ENCODE peak calls at places on chromosome 13, in seven cellular contexts. Z, X, O, T, N, P and S are unnamed samples.

GRCh38 chr13:59303433-59303832 is 860.3 kb downstream of the DIAPH3 start:
- DNase-seq in Z (no peak), O (no peak), P (no peak), X (no peak), N (no peak), T (no peak), S (no peak)

GRCh38 chr13:36062249-36062648 is 68.9 kb downstream of the DCLK1 start:
- DNase-seq in T (no peak), Z (no peak), N (no peak), X (no peak), P (no peak), O (no peak), S (no peak)

GRCh38 chr13:102571075-102571474 is 25.7 kb upstream of the TPP2 start:
- DNase-seq in O (no peak), N (peak; percentile 25), X (no peak), P (no peak), T (no peak), Z (peak; percentile 10), S (no peak)

GRCh38 chr13:99976502-99977115 is 5.0 kb upstream of the ZIC2 start:
- DNase-seq in Z (no peak), P (no peak), X (no peak), O (no peak), N (no peak), T (no peak), S (no peak)

GRCh38 chr13:46077260-46077659 is 24.7 kb upstream of the ZC3H13 start:
- DNase-seq in X (no peak), T (no peak), O (no peak), P (no peak), N (no peak), Z (no peak), S (no peak)

GRCh38 chr13:44271915-44272341 is 101.7 kb upstream of the SERP2 start:
- DNase-seq in T (no peak), O (no peak), P (no peak), X (no peak), Z (peak; percentile 49), N (no peak), S (no peak)

GRCh38 chr13:37403776-37404497 is 194.6 kb downstream of the POSTN start:
- DNase-seq in X (no peak), T (peak; percentile 87), O (no peak), P (no peak), Z (no peak), N (no peak), S (no peak)

GRCh38 chr13:99322297-99323103 is 15.3 kb upstream of the GPR183 start:
- DNase-seq in N (no peak), P (no peak), Z (no peak), X (peak; percentile 61), T (peak; percentile 77), O (no peak), S (no peak)

GRCh38 chr13:69793803-69794453 is 313.7 kb upstream of the ATXN8OS start:
- DNase-seq in Z (no peak), P (no peak), N (no peak), T (no peak), X (no peak), O (no peak), S (no peak)

GRCh38 chr13:20518652-20519051 is 7.0 kb downstream of the CRYL1 start:
- DNase-seq in X (no peak), N (no peak), Z (no peak), O (no peak), P (no peak), T (no peak), S (no peak)

GRCh38 chr13:109778102-109778542 is 8.3 kb downstream of the IRS2 start:
- DNase-seq in P (no peak), X (peak; percentile 64), O (peak; percentile 33), T (no peak), Z (no peak), N (no peak), S (no peak)

GRCh38 chr13:99281811-99282263 is 23.7 kb upstream of the GPR18 start:
- DNase-seq in X (no peak), P (no peak), O (peak; percentile 62), T (no peak), Z (no peak), N (no peak), S (peak; percentile 92)

GRCh38 chr13:35210234-35210633 is 266.3 kb downstream of the MAB21L1 start:
- DNase-seq in Z (no peak), X (no peak), T (no peak), N (no peak), O (no peak), P (no peak), S (no peak)

GRCh38 chr13:47999973-48000372 is 1.1 kb downstream of the SUCLA2 start:
- DNase-seq in P (no peak), X (no peak), Z (no peak), T (no peak), O (no peak), N (no peak), S (no peak)

GRCh38 chr13:39566216-39566869 is 36.6 kb downstream of the LHFPL6 start:
- DNase-seq in P (peak; percentile 17), T (no peak), X (peak; percentile 65), Z (no peak), O (no peak), N (no peak), S (no peak)

GRCh38 chr13:111017755-111018487 is 97.2 kb upstream of the ARHGEF7 start:
- DNase-seq in Z (no peak), P (no peak), O (no peak), T (no peak), X (no peak), N (no peak), S (no peak)

GRCh38 chr13:112875627-112876026 is 93.4 kb upstream of the MCF2L start:
- DNase-seq in P (no peak), O (no peak), N (no peak), T (no peak), Z (no peak), X (no peak), S (peak; percentile 15)

GRCh38 chr13:83895994-83896580 is 13.8 kb upstream of the SLITRK1 start:
- DNase-seq in X (peak; percentile 95), Z (no peak), P (peak; percentile 65), T (peak; percentile 31), N (no peak), O (no peak), S (no peak)

GRCh38 chr13:27979001-27979643 is 9.4 kb downstream of the URAD start:
- DNase-seq in O (peak; percentile 42), T (no peak), X (no peak), Z (no peak), P (no peak), N (no peak), S (peak; percentile 20)

GRCh38 chr13:111204438-111205177 is 89.5 kb downstream of the ARHGEF7 start:
- DNase-seq in X (peak; percentile 39), O (no peak), T (peak; percentile 66), N (peak; percentile 47), P (no peak), Z (no peak), S (no peak)

GRCh38 chr13:21318891-21319532 is 140.1 kb downstream of the ZDHHC20 start:
- DNase-seq in O (no peak), T (no peak), P (no peak), N (no peak), Z (no peak), X (no peak), S (no peak)

GRCh38 chr13:91078093-91078679 is 269.3 kb upstream of the MIR17HG start:
- DNase-seq in N (peak; percentile 15), Z (peak; percentile 44), P (no peak), T (no peak), O (no peak), X (peak; percentile 18), S (no peak)

GRCh38 chr13:52195052-52195837 is 35.8 kb upstream of the NEK3 start:
- DNase-seq in P (no peak), Z (no peak), O (peak; percentile 79), X (peak; percentile 79), T (peak; percentile 36), N (no peak), S (peak; percentile 79)
- TF ChIP-seq CTCF in P (no peak), Z (peak; percentile 30), O (no peak), X (peak; percentile 58), T (peak; percentile 13), N (no peak), S (no peak)

GRCh38 chr13:34151885-34152284 is 333.9 kb downstream of the RFC3 start:
- DNase-seq in P (no peak), N (no peak), O (no peak), Z (no peak), X (peak; percentile 22), T (no peak), S (no peak)

GRCh38 chr13:34155931-34156607 is 338.1 kb downstream of the RFC3 start:
- DNase-seq in N (peak; percentile 8), O (no peak), Z (no peak), T (peak; percentile 56), X (peak; percentile 77), P (no peak), S (no peak)

GRCh38 chr13:34153428-34154180 is 335.7 kb downstream of the RFC3 start:
- DNase-seq in Z (peak; percentile 30), P (no peak), N (no peak), T (no peak), O (no peak), X (no peak), S (no peak)

GRCh38 chr13:34152996-34153395 is 335.0 kb downstream of the RFC3 start:
- DNase-seq in O (no peak), T (no peak), N (no peak), Z (no peak), P (no peak), X (peak; percentile 42), S (no peak)

GRCh38 chr13:34152409-34152808 is 334.5 kb downstream of the RFC3 start:
- DNase-seq in N (no peak), Z (no peak), P (no peak), X (peak; percentile 51), T (no peak), O (no peak), S (no peak)
- TF ChIP-seq CTCF in N (no peak), Z (no peak), P (no peak), X (no peak), T (no peak), O (no peak), S (no peak)

DNA sequence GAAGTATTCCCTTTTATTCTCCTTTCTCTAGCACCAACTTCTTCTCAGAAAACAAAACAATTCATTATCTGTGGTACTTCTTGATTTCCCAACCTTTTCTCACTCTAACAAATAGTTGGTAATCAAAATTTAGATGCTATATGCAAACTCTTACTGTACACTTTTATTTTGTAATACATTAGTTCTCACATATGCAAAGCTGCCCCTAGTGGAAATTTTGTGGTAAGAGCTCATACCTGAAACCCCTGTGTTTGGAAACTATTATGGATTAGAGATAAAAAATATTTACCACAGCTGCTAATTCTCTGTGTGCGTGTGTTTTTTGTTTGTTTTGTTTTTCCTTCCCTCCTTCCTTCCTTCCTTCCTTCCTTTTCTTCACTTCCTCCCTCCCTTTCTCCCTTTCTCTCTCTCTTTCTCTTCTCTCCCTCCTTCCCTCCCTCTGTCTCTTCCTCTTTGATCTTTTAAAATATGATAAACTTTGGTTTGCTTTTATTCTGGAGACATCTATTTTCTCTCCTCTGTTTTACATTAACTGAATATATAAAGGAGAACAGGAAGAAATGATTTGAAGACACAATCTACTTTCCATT is 537.4 kb downstream of the SLITRK6 start:
- DNase-seq in Z (peak; percentile 28), N (no peak), X (no peak), T (no peak), P (no peak), O (no peak), S (no peak)
- TF ChIP-seq CTCF in Z (peak; percentile 65), N (peak; percentile 58), X (peak; percentile 62), T (peak; percentile 61), P (peak; percentile 39), O (peak; percentile 14), S (peak; percentile 20)

GRCh38 chr13:98033277-98034247 is 80.1 kb downstream of the IPO5 start:
- DNase-seq in Z (peak; percentile 48), P (no peak), T (peak; percentile 71), N (peak; percentile 61), O (no peak), X (peak; percentile 42), S (no peak)
- TF ChIP-seq CTCF in Z (peak; percentile 49), P (peak; percentile 32), T (peak; percentile 72), N (peak; percentile 42), O (no peak), X (peak; percentile 73), S (peak; percentile 32)